ENCODE peak calls at places on chromosomes 6 and 20, in four cellular contexts. O is mucosa of gallbladder, S is foreskin keratinocyte, Y is activated T-cell treated with anti-CD3 and anti-CD28 coated beads for 48 hours. X is an unnamed sample.

GRCh38 chr6:31094389-31094881 is 17.9 kb downstream of the C6orf15 start:
- DNase-seq in O (peak), S (no peak), Y (no peak), X (no peak)

GRCh38 chr20:51697119-51697826 is 70.9 kb downstream of the ATP9A start:
- DNase-seq in O (no peak), S (peak), Y (no peak), X (no peak)

GRCh38 chr20:56573989-56574388 is 40.9 kb downstream of the FAM209B start:
- DNase-seq in O (no peak), S (no peak), Y (no peak), X (no peak)

GRCh38 chr6:6483168-6483567 is 105.4 kb upstream of the LY86 start:
- DNase-seq in O (no peak), S (no peak), Y (no peak), X (no peak)

GRCh38 chr6:106557837-106558236 is 71.5 kb downstream of the RTN4IP1 start:
- DNase-seq in O (no peak), S (no peak), Y (no peak), X (no peak)

GRCh38 chr20:33668087-33668790 is 1.5 kb downstream of the ACTL10 start:
- DNase-seq in O (peak), S (no peak), Y (peak), X (no peak)

GRCh38 chr20:24840121-24840713 is 108.9 kb upstream of the CST7 start:
- DNase-seq in O (no peak), S (no peak), Y (no peak), X (no peak)

GRCh38 chr6:140445474-140446004 is 1071.1 kb upstream of the CITED2 start:
- DNase-seq in O (no peak), S (no peak), Y (no peak), X (no peak)

X was measured in adrenal gland.